ENCODE peak calls at places on chromosomes 3 and 15, in ten cellular contexts. One of them, this sample, is unnamed.

GRCh38 chr15:32838820-32839219 is 121.0 kb downstream of the GREM1 start:
- DNase-seq in suprapubic skin: no peak
- DNase-seq in IMR-90: peak; percentile 97
- DNase-seq in sigmoid colon: no peak
- DNase-seq in astrocyte of the cerebellum: no peak
- DNase-seq in GM12865: no peak
- DNase-seq in endodermal cell: no peak
- DNase-seq in cardiac fibroblast: peak; percentile 96
- DNase-seq in AG04450: peak; percentile 59
- DNase-seq in A549: peak; percentile 29
- DNase-seq in this sample: no peak

GRCh38 chr15:64791401-64791800 is 16.0 kb upstream of the RBPMS2 start:
- DNase-seq in suprapubic skin: no peak
- DNase-seq in IMR-90: no peak
- DNase-seq in sigmoid colon: no peak
- DNase-seq in astrocyte of the cerebellum: no peak
- DNase-seq in GM12865: no peak
- DNase-seq in endodermal cell: no peak
- DNase-seq in cardiac fibroblast: no peak
- DNase-seq in AG04450: no peak
- DNase-seq in A549: no peak
- DNase-seq in this sample: no peak

GRCh38 chr15:60087561-60087960 is 83.5 kb downstream of the FOXB1 start:
- DNase-seq in suprapubic skin: no peak
- DNase-seq in IMR-90: no peak
- DNase-seq in sigmoid colon: no peak
- DNase-seq in astrocyte of the cerebellum: no peak
- DNase-seq in GM12865: no peak
- DNase-seq in endodermal cell: no peak
- DNase-seq in cardiac fibroblast: no peak
- DNase-seq in AG04450: no peak
- DNase-seq in A549: no peak
- DNase-seq in this sample: no peak

GRCh38 chr15:29631076-29632070 is 190.9 kb downstream of the TJP1 start:
- DNase-seq in suprapubic skin: no peak
- DNase-seq in IMR-90: no peak
- DNase-seq in sigmoid colon: no peak
- DNase-seq in astrocyte of the cerebellum: peak; percentile 16
- DNase-seq in GM12865: peak; percentile 3
- DNase-seq in endodermal cell: no peak
- DNase-seq in cardiac fibroblast: no peak
- DNase-seq in AG04450: no peak
- DNase-seq in A549: no peak
- DNase-seq in this sample: no peak

GRCh38 chr3:23748398-23749110 is 57.2 kb upstream of the UBE2E1 start:
- DNase-seq in suprapubic skin: no peak
- DNase-seq in IMR-90: peak; percentile 89
- DNase-seq in sigmoid colon: no peak
- DNase-seq in astrocyte of the cerebellum: no peak
- DNase-seq in GM12865: peak; percentile 30
- DNase-seq in endodermal cell: no peak
- DNase-seq in cardiac fibroblast: peak; percentile 88
- DNase-seq in AG04450: no peak
- DNase-seq in A549: no peak
- DNase-seq in this sample: no peak

GRCh38 chr15:89767411-89767915 is 8.7 kb upstream of the MESP2 start:
- DNase-seq in suprapubic skin: no peak
- DNase-seq in IMR-90: no peak
- DNase-seq in sigmoid colon: no peak
- DNase-seq in astrocyte of the cerebellum: no peak
- DNase-seq in GM12865: no peak
- DNase-seq in endodermal cell: peak; percentile 82
- DNase-seq in cardiac fibroblast: no peak
- DNase-seq in AG04450: no peak
- DNase-seq in A549: no peak
- DNase-seq in this sample: no peak

GRCh38 chr15:40439461-40440299 is 1.1 kb upstream of the BAHD1 start:
- DNase-seq in suprapubic skin: no peak
- DNase-seq in IMR-90: peak; percentile 26
- DNase-seq in sigmoid colon: no peak
- DNase-seq in astrocyte of the cerebellum: no peak
- DNase-seq in GM12865: peak; percentile 31
- DNase-seq in endodermal cell: peak; percentile 89
- DNase-seq in cardiac fibroblast: no peak
- DNase-seq in AG04450: no peak
- DNase-seq in A549: no peak
- DNase-seq in this sample: no peak

GRCh38 chr3:294096-294495 is 97.5 kb downstream of the CHL1 start:
- DNase-seq in suprapubic skin: no peak
- DNase-seq in IMR-90: no peak
- DNase-seq in sigmoid colon: no peak
- DNase-seq in astrocyte of the cerebellum: no peak
- DNase-seq in GM12865: no peak
- DNase-seq in endodermal cell: no peak
- DNase-seq in cardiac fibroblast: no peak
- DNase-seq in AG04450: no peak
- DNase-seq in A549: no peak
- DNase-seq in this sample: no peak

GRCh38 chr15:38860682-38861081 is 296.1 kb upstream of the RASGRP1 start:
- DNase-seq in suprapubic skin: no peak
- DNase-seq in IMR-90: peak; percentile 33
- DNase-seq in sigmoid colon: no peak
- DNase-seq in astrocyte of the cerebellum: no peak
- DNase-seq in GM12865: no peak
- DNase-seq in endodermal cell: no peak
- DNase-seq in cardiac fibroblast: peak; percentile 15
- DNase-seq in AG04450: no peak
- DNase-seq in A549: no peak
- DNase-seq in this sample: no peak

DNA sequence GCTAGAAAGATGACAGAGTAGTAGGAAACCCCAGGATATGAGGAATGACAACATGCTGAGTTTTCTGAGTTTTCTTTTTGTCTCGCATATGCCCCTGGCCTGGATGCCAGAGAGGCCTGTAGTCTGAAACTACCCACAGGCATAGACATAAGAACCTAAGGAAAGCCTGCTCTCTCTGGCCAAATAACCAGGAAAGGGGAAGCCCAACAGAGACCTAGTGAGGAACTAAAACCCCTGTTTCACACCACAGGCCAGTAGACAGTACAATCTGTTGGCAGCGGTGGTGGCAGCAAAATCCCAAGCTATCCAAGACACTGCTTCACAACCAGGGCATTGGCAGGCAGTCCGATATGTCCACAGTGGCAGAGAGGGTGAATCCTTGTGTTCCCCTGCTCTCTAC is 55.0 kb upstream of the DCP1A start:
- DNase-seq in suprapubic skin: no peak
- DNase-seq in IMR-90: no peak
- DNase-seq in sigmoid colon: no peak
- DNase-seq in astrocyte of the cerebellum: no peak
- DNase-seq in GM12865: no peak
- DNase-seq in endodermal cell: no peak
- DNase-seq in cardiac fibroblast: no peak
- DNase-seq in AG04450: no peak
- DNase-seq in A549: no peak
- DNase-seq in this sample: no peak
- H3K4me3 ChIP-seq in suprapubic skin: no peak overlapping the region
- H3K4me3 ChIP-seq in IMR-90: no peak overlapping the region
- H3K4me3 ChIP-seq in sigmoid colon: no peak overlapping the region
- H3K4me3 ChIP-seq in astrocyte of the cerebellum: no peak overlapping the region
- H3K4me3 ChIP-seq in GM12865: no peak overlapping the region
- H3K4me3 ChIP-seq in endodermal cell: no peak overlapping the region
- H3K4me3 ChIP-seq in cardiac fibroblast: no peak overlapping the region
- H3K4me3 ChIP-seq in AG04450: no peak overlapping the region
- H3K4me3 ChIP-seq in A549: no peak overlapping the region
- H3K4me3 ChIP-seq in this sample: no peak overlapping the region

GRCh38 chr3:126284258-126284904 is 72.8 kb downstream of the KLF15 start:
- DNase-seq in suprapubic skin: no peak
- DNase-seq in IMR-90: peak; percentile 63
- DNase-seq in sigmoid colon: no peak
- DNase-seq in astrocyte of the cerebellum: no peak
- DNase-seq in GM12865: no peak
- DNase-seq in endodermal cell: no peak
- DNase-seq in cardiac fibroblast: peak; percentile 78
- DNase-seq in AG04450: no peak
- DNase-seq in A549: no peak
- DNase-seq in this sample: no peak

GRCh38 chr3:126287536-126288181 is 69.5 kb downstream of the KLF15 start:
- DNase-seq in suprapubic skin: no peak
- DNase-seq in IMR-90: peak; percentile 28
- DNase-seq in sigmoid colon: peak; percentile 92
- DNase-seq in astrocyte of the cerebellum: no peak
- DNase-seq in GM12865: no peak
- DNase-seq in endodermal cell: peak; percentile 91
- DNase-seq in cardiac fibroblast: peak; percentile 57
- DNase-seq in AG04450: no peak
- DNase-seq in A549: no peak
- DNase-seq in this sample: no peak

GRCh38 chr3:126288314-126288713 is 68.9 kb downstream of the KLF15 start:
- DNase-seq in suprapubic skin: no peak
- DNase-seq in IMR-90: no peak
- DNase-seq in sigmoid colon: peak; percentile 77
- DNase-seq in astrocyte of the cerebellum: no peak
- DNase-seq in GM12865: no peak
- DNase-seq in endodermal cell: peak; percentile 71
- DNase-seq in cardiac fibroblast: no peak
- DNase-seq in AG04450: no peak
- DNase-seq in A549: no peak
- DNase-seq in this sample: no peak

GRCh38 chr3:126285369-126285768 is 71.8 kb downstream of the KLF15 start:
- DNase-seq in suprapubic skin: no peak
- DNase-seq in IMR-90: no peak
- DNase-seq in sigmoid colon: no peak
- DNase-seq in astrocyte of the cerebellum: no peak
- DNase-seq in GM12865: no peak
- DNase-seq in endodermal cell: no peak
- DNase-seq in cardiac fibroblast: no peak
- DNase-seq in AG04450: no peak
- DNase-seq in A549: no peak
- DNase-seq in this sample: no peak

GRCh38 chr3:126287171-126287535 is 70.1 kb downstream of the KLF15 start:
- DNase-seq in suprapubic skin: no peak
- DNase-seq in IMR-90: no peak
- DNase-seq in sigmoid colon: no peak
- DNase-seq in astrocyte of the cerebellum: no peak
- DNase-seq in GM12865: no peak
- DNase-seq in endodermal cell: no peak
- DNase-seq in cardiac fibroblast: no peak
- DNase-seq in AG04450: no peak
- DNase-seq in A549: no peak
- DNase-seq in this sample: no peak
- H3K4me3 ChIP-seq in suprapubic skin: peak overlapping the region; percentile 44
- H3K4me3 ChIP-seq in IMR-90: peak overlapping the region; percentile 23
- H3K4me3 ChIP-seq in sigmoid colon: peak overlapping the region; percentile 32
- H3K4me3 ChIP-seq in astrocyte of the cerebellum: peak overlapping the region; percentile 46
- H3K4me3 ChIP-seq in GM12865: no peak overlapping the region
- H3K4me3 ChIP-seq in endodermal cell: peak overlapping the region; percentile 75
- H3K4me3 ChIP-seq in cardiac fibroblast: peak overlapping the region; percentile 35
- H3K4me3 ChIP-seq in AG04450: peak overlapping the region; percentile 50
- H3K4me3 ChIP-seq in A549: no peak overlapping the region
- H3K4me3 ChIP-seq in this sample: peak overlapping the region; percentile 34

DNA sequence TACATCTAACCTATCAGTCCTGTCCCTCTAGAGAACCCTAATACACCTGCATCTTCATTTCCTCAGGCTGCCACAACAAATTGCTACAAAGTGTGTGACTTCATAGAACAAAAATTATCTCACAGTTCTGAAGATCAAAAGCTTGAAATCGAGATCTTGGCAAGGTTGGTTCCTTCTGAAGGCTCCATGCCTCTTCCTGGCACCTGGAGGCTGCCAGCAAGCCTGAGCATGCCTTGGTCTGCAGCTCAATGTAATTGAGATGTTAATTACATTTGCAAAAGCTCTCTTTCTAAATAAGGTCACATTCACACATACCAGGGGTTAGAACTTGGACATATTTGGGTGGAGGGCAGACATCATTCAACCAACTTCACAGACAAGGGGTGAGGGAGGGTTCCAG is 86.4 kb upstream of the ABHD17C start:
- DNase-seq in suprapubic skin: no peak
- DNase-seq in IMR-90: no peak
- DNase-seq in sigmoid colon: no peak
- DNase-seq in astrocyte of the cerebellum: no peak
- DNase-seq in GM12865: no peak
- DNase-seq in endodermal cell: no peak
- DNase-seq in cardiac fibroblast: no peak
- DNase-seq in AG04450: no peak
- DNase-seq in A549: no peak
- DNase-seq in this sample: no peak
- H3K4me3 ChIP-seq in suprapubic skin: no peak overlapping the region
- H3K4me3 ChIP-seq in IMR-90: no peak overlapping the region
- H3K4me3 ChIP-seq in sigmoid colon: no peak overlapping the region
- H3K4me3 ChIP-seq in astrocyte of the cerebellum: no peak overlapping the region
- H3K4me3 ChIP-seq in GM12865: no peak overlapping the region
- H3K4me3 ChIP-seq in endodermal cell: no peak overlapping the region
- H3K4me3 ChIP-seq in cardiac fibroblast: no peak overlapping the region
- H3K4me3 ChIP-seq in AG04450: no peak overlapping the region
- H3K4me3 ChIP-seq in A549: no peak overlapping the region
- H3K4me3 ChIP-seq in this sample: no peak overlapping the region

DNA sequence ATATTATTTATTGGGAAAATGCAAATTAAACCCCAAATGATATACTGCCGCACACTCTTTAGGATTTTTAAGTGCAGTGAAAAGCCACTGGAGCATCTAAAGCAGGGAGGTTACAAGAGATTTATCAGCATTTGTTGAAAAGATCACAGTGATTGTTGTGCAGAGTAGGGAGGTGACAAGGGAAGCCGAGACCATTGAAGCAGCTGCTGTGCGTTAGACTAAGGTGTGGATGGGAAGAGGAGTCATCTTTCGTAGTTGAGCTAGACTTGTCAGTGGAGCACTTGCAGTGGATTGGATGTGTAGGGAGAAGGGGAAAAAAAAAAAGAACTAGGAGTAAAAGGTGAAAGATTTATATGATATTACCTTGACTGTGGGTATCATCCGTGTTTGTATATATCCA is 854.6 kb downstream of the NTRK3 start:
- DNase-seq in suprapubic skin: no peak
- DNase-seq in IMR-90: no peak
- DNase-seq in sigmoid colon: no peak
- DNase-seq in astrocyte of the cerebellum: no peak
- DNase-seq in GM12865: no peak
- DNase-seq in endodermal cell: no peak
- DNase-seq in cardiac fibroblast: no peak
- DNase-seq in AG04450: no peak
- DNase-seq in A549: no peak
- DNase-seq in this sample: no peak
- H3K4me3 ChIP-seq in suprapubic skin: no peak overlapping the region
- H3K4me3 ChIP-seq in IMR-90: no peak overlapping the region
- H3K4me3 ChIP-seq in sigmoid colon: no peak overlapping the region
- H3K4me3 ChIP-seq in astrocyte of the cerebellum: no peak overlapping the region
- H3K4me3 ChIP-seq in GM12865: no peak overlapping the region
- H3K4me3 ChIP-seq in endodermal cell: no peak overlapping the region
- H3K4me3 ChIP-seq in cardiac fibroblast: no peak overlapping the region
- H3K4me3 ChIP-seq in AG04450: no peak overlapping the region
- H3K4me3 ChIP-seq in A549: no peak overlapping the region
- H3K4me3 ChIP-seq in this sample: no peak overlapping the region

This sample was measured in HFF-Myc.